ENCODE peak calls at places on chromosomes 16 and 17, in eight cellular contexts. A is germinal center; M is T-helper 17 cell; P is GM03348; L is activated T-helper 1 cell treated with anti-CD3 and anti-CD28 coated beads, Interleukin-2, amount 50 U/mL, for 16 hours; W is NCI-H345; Z is NCI-H146; Q is left colon. U is an unnamed sample.

GRCh38 chr17:50660042-50660886 is 25.6 kb downstream of the ABCC3 start:
- DNase-seq in A (no peak), M (no peak), P (peak; percentile 73), L (no peak), W (no peak), Z (peak; percentile 57), Q (peak; percentile 53), U (no peak)

GRCh38 chr17:27797390-27798091 is 2.8 kb downstream of the NOS2 start:
- DNase-seq in A (no peak), M (no peak), P (no peak), L (no peak), W (no peak), Z (no peak), Q (peak; percentile 44), U (no peak)

GRCh38 chr16:51222016-51222415 is 70.9 kb upstream of the SALL1 start:
- DNase-seq in A (no peak), M (no peak), P (no peak), L (no peak), W (no peak), Z (peak; percentile 8), Q (no peak), U (no peak)

GRCh38 chr16:1183235-1183907 is 30.5 kb downstream of the CACNA1H start:
- DNase-seq in A (no peak), M (no peak), P (peak; percentile 83), L (no peak), W (no peak), Z (peak; percentile 15), Q (peak; percentile 43), U (no peak)

GRCh38 chr17:3904486-3904885 is 11.6 kb upstream of the CAMKK1 start:
- DNase-seq in A (no peak), M (no peak), P (no peak), L (no peak), W (no peak), Z (no peak), Q (no peak), U (no peak)

GRCh38 chr16:86858501-86858900 is 280.2 kb downstream of the FOXL1 start:
- DNase-seq in A (no peak), M (no peak), P (no peak), L (no peak), W (no peak), Z (no peak), Q (no peak), U (no peak)

GRCh38 chr16:85366031-85366763 is 246.9 kb upstream of the GSE1 start:
- DNase-seq in A (no peak), M (no peak), P (no peak), L (no peak), W (peak; percentile 39), Z (no peak), Q (no peak), U (no peak)

GRCh38 chr17:27340990-27341595 is 47.2 kb downstream of the WSB1 start:
- DNase-seq in A (no peak), M (no peak), P (no peak), L (no peak), W (no peak), Z (no peak), Q (no peak), U (no peak)

GRCh38 chr17:15914400-15915165 is 30.3 kb upstream of the ADORA2B start:
- DNase-seq in A (no peak), M (no peak), P (no peak), L (no peak), W (no peak), Z (no peak), Q (no peak), U (no peak)

GRCh38 chr17:67379251-67379630 is 2.2 kb downstream of the PITPNC1 start:
- DNase-seq in A (no peak), M (no peak), P (no peak), L (no peak), W (no peak), Z (no peak), Q (no peak), U (no peak)

GRCh38 chr16:13351651-13352217 is 450.3 kb downstream of the SHISA9 start:
- DNase-seq in A (no peak), M (no peak), P (no peak), L (no peak), W (peak; percentile 51), Z (no peak), Q (no peak), U (no peak)

GRCh38 chr17:32671891-32672290 is 185.1 kb downstream of the CDK5R1 start:
- DNase-seq in A (no peak), M (no peak), P (peak; percentile 20), L (no peak), W (no peak), Z (no peak), Q (peak; percentile 51), U (no peak)

GRCh38 chr17:57468932-57469775 is 212.8 kb downstream of the MSI2 start:
- DNase-seq in A (no peak), M (no peak), P (no peak), L (no peak), W (peak; percentile 55), Z (peak; percentile 62), Q (no peak), U (no peak)

GRCh38 chr17:32876414-32877163 is at the start of gene MYO1D:
- DNase-seq in A (peak; percentile 49), M (peak; percentile 53), P (peak; percentile 72), L (peak; percentile 56), W (peak; percentile 72), Z (peak; percentile 74), Q (peak; percentile 90), U (peak; percentile 60)

GRCh38 chr17:17096438-17097178 is 54.4 kb downstream of the MPRIP start:
- DNase-seq in A (no peak), M (no peak), P (peak; percentile 77), L (no peak), W (no peak), Z (no peak), Q (no peak), U (no peak)

GRCh38 chr16:58306327-58306726 is 11.5 kb upstream of the PRSS54 start:
- DNase-seq in A (no peak), M (no peak), P (no peak), L (no peak), W (no peak), Z (no peak), Q (peak; percentile 65), U (no peak)

GRCh38 chr17:58238147-58238634 is at the start of gene LPO:
- DNase-seq in A (no peak), M (no peak), P (no peak), L (no peak), W (no peak), Z (no peak), Q (no peak), U (no peak)

GRCh38 chr16:70660672-70661350 is 14.5 kb downstream of the IL34 start:
- DNase-seq in A (no peak), M (no peak), P (peak; percentile 47), L (no peak), W (no peak), Z (no peak), Q (no peak), U (no peak)

GRCh38 chr17:75487351-75488070 is 27.8 kb downstream of the CASKIN2 start:
- DNase-seq in A (peak; percentile 60), M (no peak), P (no peak), L (peak; percentile 11), W (no peak), Z (no peak), Q (peak; percentile 52), U (peak; percentile 67)

GRCh38 chr16:749010-749409 is 8.2 kb upstream of the CIAO3 start:
- DNase-seq in A (no peak), M (no peak), P (peak; percentile 89), L (no peak), W (no peak), Z (no peak), Q (no peak), U (no peak)

GRCh38 chr17:55348749-55349354 is 72.8 kb downstream of the MMD start:
- DNase-seq in A (peak; percentile 26), M (peak; percentile 14), P (peak; percentile 61), L (peak; percentile 16), W (peak; percentile 33), Z (peak; percentile 40), Q (peak; percentile 44), U (peak; percentile 17)

GRCh38 chr17:44170499-44171201 is at the start of gene ASB16:
- DNase-seq in A (no peak), M (no peak), P (peak; percentile 42), L (no peak), W (no peak), Z (peak; percentile 66), Q (no peak), U (no peak)

GRCh38 chr17:40111221-40112128 is 10.3 kb upstream of the MSL1 start:
- DNase-seq in A (peak; percentile 83), M (peak; percentile 49), P (peak; percentile 88), L (peak; percentile 54), W (peak; percentile 87), Z (peak; percentile 89), Q (peak; percentile 88), U (peak; percentile 54)

U was measured in CD8-positive, alpha-beta T cell.